ENCODE peak calls at places on chromosomes 13 and 19, in six cellular contexts. K is pancreas, U is cardiac muscle cell, X is suprapubic skin, S is uterus, H is colonic mucosa. J is an unnamed sample.
A peak's percentile ranks its signal among the peaks of the same experiment; 100 is the strongest.

GRCh38 chr13:26062853-26063444 is 11.1 kb upstream of the SHISA2 start:
- DNase-seq in K (peak; percentile 35), U (peak; percentile 75), X (no peak), H (peak; percentile 26), S (no peak), J (peak; percentile 22)

GRCh38 chr13:28535734-28536133 is 40.8 kb upstream of the FLT1 start:
- DNase-seq in S (no peak), K (no peak), H (no peak), U (no peak), X (no peak), J (no peak)

GRCh38 chr19:41606215-41606837 is 20.5 kb downstream of the CEACAM4 start:
- DNase-seq in K (no peak), S (no peak), U (no peak), X (no peak), H (no peak), J (no peak)

GRCh38 chr13:107216046-107216715 is 648.2 kb upstream of the ARGLU1 start:
- DNase-seq in U (no peak), K (no peak), X (no peak), H (no peak), S (no peak), J (no peak)

GRCh38 chr13:80361883-80362327 is 21.0 kb upstream of the SPRY2 start:
- DNase-seq in U (peak; percentile 83), H (peak; percentile 30), S (no peak), X (no peak), K (no peak), J (no peak)

GRCh38 chr13:37226966-37227365 is 121.5 kb upstream of the CSNK1A1L start:
- DNase-seq in K (no peak), S (no peak), H (no peak), X (no peak), U (no peak), J (no peak)

GRCh38 chr19:15456871-15457700 is 7.3 kb downstream of the RASAL3 start:
- DNase-seq in K (no peak), X (peak; percentile 65), S (no peak), U (peak; percentile 14), H (peak; percentile 71), J (no peak)

GRCh38 chr13:98274921-98275487 is 97.9 kb upstream of the RNF113B start:
- DNase-seq in U (no peak), H (no peak), X (no peak), S (no peak), K (no peak), J (no peak)

DNA sequence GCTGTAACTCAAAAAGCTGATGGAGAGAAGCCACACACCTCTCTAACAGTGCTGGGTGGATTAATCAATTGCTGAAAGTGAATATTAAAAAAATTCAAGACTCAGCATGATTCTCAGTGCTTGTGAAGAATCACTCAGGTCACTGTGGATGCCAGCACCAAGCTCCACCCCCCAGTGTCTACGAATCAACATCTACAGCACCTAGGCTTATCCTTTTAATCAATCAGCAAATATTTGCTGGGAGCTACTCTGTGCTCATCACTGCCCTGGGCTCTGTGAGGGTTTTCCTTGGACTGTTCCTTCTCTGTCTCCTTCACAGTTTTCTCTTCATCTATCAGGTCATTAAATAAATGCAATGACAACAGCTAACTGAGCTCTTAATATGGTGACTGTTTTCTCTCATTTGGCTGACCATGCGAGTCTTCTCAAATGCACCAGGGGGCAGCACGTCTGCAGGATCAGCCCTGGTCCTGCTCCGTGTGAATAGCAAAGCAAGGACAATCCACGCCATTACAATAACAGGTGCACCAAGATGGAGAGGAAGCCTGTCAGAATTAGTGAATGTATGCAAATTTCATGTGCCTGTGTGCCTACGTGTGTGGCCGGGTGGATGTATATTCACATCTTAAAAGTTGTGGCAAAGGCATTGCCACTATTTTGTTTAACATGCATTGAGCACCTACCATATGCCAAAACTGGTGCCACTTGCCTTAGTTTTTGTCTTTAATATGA is 14.6 kb upstream of the C13orf42 start:
- DNase-seq in H (peak; percentile 43), X (no peak), S (peak; percentile 25), U (peak; percentile 78), K (peak; percentile 29), J (peak; percentile 9)
- TF ChIP-seq CTCF in H (peak; percentile 56), X (peak; percentile 44), S (peak; percentile 59), U (peak; percentile 86), K (peak; percentile 28), J (peak; percentile 46)

DNA sequence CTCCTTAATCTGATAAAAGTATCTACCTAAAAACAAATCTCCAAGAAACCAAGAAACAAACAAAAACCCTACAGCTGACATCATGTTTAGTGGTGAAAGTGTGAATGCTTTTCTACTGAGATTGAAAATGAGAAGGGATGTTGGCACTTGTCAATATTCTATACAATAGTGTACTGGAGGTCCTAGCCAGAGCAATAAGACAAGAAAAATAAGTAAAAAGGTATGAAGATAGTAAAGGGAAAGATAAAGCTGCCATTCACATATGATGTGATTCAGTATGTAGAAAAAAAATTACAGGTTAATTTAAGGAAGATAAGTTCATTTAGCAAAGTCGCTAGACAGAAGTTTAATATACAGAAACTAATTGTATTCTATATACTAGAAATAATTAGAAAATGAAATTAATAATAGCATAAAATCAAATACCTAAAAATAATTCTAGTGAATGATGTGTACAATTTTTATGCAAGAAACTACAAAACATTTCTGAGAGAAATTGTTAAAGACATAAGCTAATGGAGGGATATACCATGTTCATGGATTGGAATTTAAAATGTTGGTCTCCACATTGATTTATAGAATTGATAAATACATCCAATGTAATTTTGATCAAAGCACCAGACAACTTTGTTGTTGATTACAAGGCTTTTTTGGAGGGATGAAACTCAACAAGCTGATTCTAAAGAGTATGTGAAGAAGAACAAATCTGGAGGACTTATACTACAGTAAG is 2.4 kb upstream of the SLC7A10 start:
- DNase-seq in S (no peak), H (no peak), X (no peak), K (no peak), U (no peak), J (no peak)
- H3K27me3 ChIP-seq in S (peaks cover 43% of the 10 kb centered on the region), H (peaks cover 37% of the 10 kb centered on the region), X (peaks cover 63% of the 10 kb centered on the region), K (no peaks in the 10 kb centered on the region), U (peaks cover 78% of the 10 kb centered on the region), J (peaks cover 60% of the 10 kb centered on the region)

GRCh38 chr19:38012944-38013343 is 105.9 kb downstream of the SIPA1L3 start:
- DNase-seq in S (no peak), H (no peak), X (no peak), U (no peak), K (no peak), J (no peak)
- H3K27ac ChIP-seq in S (no peak overlapping the region), H (no peak overlapping the region), X (no peak overlapping the region), U (no peak overlapping the region), K (no peak overlapping the region), J (no peak overlapping the region)

GRCh38 chr13:85508683-85509329 is 290.4 kb downstream of the SLITRK6 start:
- DNase-seq in S (no peak), X (no peak), H (no peak), K (no peak), U (peak; percentile 2), J (no peak)
- TF ChIP-seq CTCF in S (no peak), X (no peak), H (no peak), K (no peak), U (no peak), J (no peak)

DNA sequence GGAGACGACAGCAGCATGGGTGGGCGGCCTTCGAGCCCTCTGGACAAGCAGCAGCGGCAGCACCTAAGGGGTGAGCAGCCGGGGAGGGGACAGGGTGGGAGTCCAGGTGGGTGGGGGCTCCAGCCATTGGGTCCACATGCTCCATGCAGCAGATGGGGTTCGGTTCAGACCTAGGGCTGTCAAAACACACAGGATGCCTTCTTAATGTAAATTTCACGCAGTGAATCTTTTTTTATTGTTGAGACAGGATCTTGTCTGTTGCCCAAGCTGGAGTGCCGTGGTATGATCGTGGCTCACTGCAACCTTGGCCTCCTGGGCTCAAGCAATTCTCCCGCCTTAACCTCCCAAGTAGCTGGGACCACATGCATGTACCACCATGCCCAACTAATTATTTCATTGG is 15.9 kb downstream of the PGLS start:
- DNase-seq in H (no peak), U (no peak), X (no peak), S (no peak), K (no peak), J (no peak)
- H3K27me3 ChIP-seq in H (no peaks in the 10 kb centered on the region), U (no peaks in the 10 kb centered on the region), X (peaks cover 11% of the 10 kb centered on the region), S (no peaks in the 10 kb centered on the region), K (no peaks in the 10 kb centered on the region), J (no peaks in the 10 kb centered on the region)

GRCh38 chr19:48634424-48635262 is 2.5 kb downstream of the DBP start:
- DNase-seq in X (peak; percentile 97), H (peak; percentile 98), S (peak; percentile 98), U (peak; percentile 98), K (peak; percentile 98), J (peak; percentile 90)

GRCh38 chr19:48635263-48635965 is 1.8 kb downstream of the DBP start:
- DNase-seq in H (peak; percentile 80), K (peak; percentile 66), X (peak; percentile 78), U (peak; percentile 82), S (peak; percentile 80), J (peak; percentile 73)

GRCh38 chr19:48636859-48637448 is at the start of gene DBP:
- DNase-seq in K (no peak), S (no peak), H (no peak), U (peak; percentile 69), X (no peak), J (no peak)

GRCh38 chr19:48637449-48637947 is 319 bp upstream of the DBP start:
- DNase-seq in H (peak; percentile 99), U (peak; percentile 99), X (peak; percentile 100), K (peak; percentile 100), S (peak; percentile 100), J (peak; percentile 100)

GRCh38 chr19:48635966-48636858 is 967 bp downstream of the DBP start:
- DNase-seq in S (peak; percentile 66), K (peak; percentile 70), U (peak; percentile 36), X (peak; percentile 81), H (peak; percentile 72), J (no peak)
- H3K27ac ChIP-seq in S (peak overlapping the region; percentile 96), K (peak overlapping the region; percentile 91), U (peak overlapping the region; percentile 61), X (peak overlapping the region; percentile 94), H (peak overlapping the region; percentile 93), J (peak overlapping the region; percentile 94)